ENCODE peak calls at places on chromosomes 7 and 10, in seven cellular contexts. One of them, this sample, is unnamed.
A peak's percentile ranks its signal among the peaks of the same experiment; 100 is the strongest.

GRCh38 chr10:73991846-73992245 is 6.1 kb upstream of the VCL start:
- DNase-seq in nephron progenitor cell: no peak
- DNase-seq in RPMI7951: peak; percentile 48
- DNase-seq in OCI-M1: peak; percentile 91
- DNase-seq in KBM-7: peak; percentile 92
- DNase-seq in activated CD8-positive, alpha-beta T cell treated with anti-CD3 and anti-CD28 coated beads for 36 hours: peak; percentile 88
- DNase-seq in WTC11: no peak
- DNase-seq in this sample: no peak

GRCh38 chr10:29961351-29961750 is 98.0 kb downstream of the JCAD start:
- DNase-seq in OCI-M1: no peak
- DNase-seq in KBM-7: no peak
- DNase-seq in WTC11: no peak
- DNase-seq in nephron progenitor cell: no peak
- DNase-seq in activated CD8-positive, alpha-beta T cell treated with anti-CD3 and anti-CD28 coated beads for 36 hours: no peak
- DNase-seq in RPMI7951: no peak
- DNase-seq in this sample: no peak

GRCh38 chr10:1549591-1550290 is 187.6 kb downstream of the ADARB2 start:
- DNase-seq in WTC11: no peak
- DNase-seq in nephron progenitor cell: no peak
- DNase-seq in activated CD8-positive, alpha-beta T cell treated with anti-CD3 and anti-CD28 coated beads for 36 hours: no peak
- DNase-seq in KBM-7: no peak
- DNase-seq in OCI-M1: no peak
- DNase-seq in RPMI7951: no peak
- DNase-seq in this sample: no peak

GRCh38 chr7:92266415-92267241 is 20.9 kb downstream of the ANKIB1 start:
- DNase-seq in RPMI7951: no peak
- DNase-seq in OCI-M1: no peak
- DNase-seq in KBM-7: no peak
- DNase-seq in WTC11: no peak
- DNase-seq in nephron progenitor cell: no peak
- DNase-seq in activated CD8-positive, alpha-beta T cell treated with anti-CD3 and anti-CD28 coated beads for 36 hours: no peak
- DNase-seq in this sample: no peak

GRCh38 chr7:32507416-32507815 is 12.1 kb downstream of the AVL9 start:
- DNase-seq in activated CD8-positive, alpha-beta T cell treated with anti-CD3 and anti-CD28 coated beads for 36 hours: no peak
- DNase-seq in nephron progenitor cell: no peak
- DNase-seq in RPMI7951: no peak
- DNase-seq in WTC11: no peak
- DNase-seq in KBM-7: no peak
- DNase-seq in OCI-M1: no peak
- DNase-seq in this sample: peak; percentile 90

GRCh38 chr10:4280481-4281206 is 495.6 kb upstream of the KLF6 start:
- DNase-seq in KBM-7: no peak
- DNase-seq in nephron progenitor cell: no peak
- DNase-seq in WTC11: no peak
- DNase-seq in activated CD8-positive, alpha-beta T cell treated with anti-CD3 and anti-CD28 coated beads for 36 hours: no peak
- DNase-seq in RPMI7951: peak; percentile 68
- DNase-seq in OCI-M1: no peak
- DNase-seq in this sample: peak; percentile 69

GRCh38 chr7:20352573-20353304 is 22.0 kb downstream of the ITGB8 start:
- DNase-seq in activated CD8-positive, alpha-beta T cell treated with anti-CD3 and anti-CD28 coated beads for 36 hours: no peak
- DNase-seq in nephron progenitor cell: no peak
- DNase-seq in RPMI7951: peak; percentile 74
- DNase-seq in OCI-M1: no peak
- DNase-seq in WTC11: no peak
- DNase-seq in KBM-7: no peak
- DNase-seq in this sample: no peak

GRCh38 chr7:18384491-18385143 is 110.9 kb upstream of the HDAC9 start:
- DNase-seq in RPMI7951: no peak
- DNase-seq in KBM-7: no peak
- DNase-seq in OCI-M1: no peak
- DNase-seq in WTC11: no peak
- DNase-seq in nephron progenitor cell: no peak
- DNase-seq in activated CD8-positive, alpha-beta T cell treated with anti-CD3 and anti-CD28 coated beads for 36 hours: no peak
- DNase-seq in this sample: no peak

GRCh38 chr10:123109466-123109865 is 26.3 kb upstream of the HMX3 start:
- DNase-seq in WTC11: no peak
- DNase-seq in activated CD8-positive, alpha-beta T cell treated with anti-CD3 and anti-CD28 coated beads for 36 hours: no peak
- DNase-seq in nephron progenitor cell: no peak
- DNase-seq in RPMI7951: peak; percentile 75
- DNase-seq in OCI-M1: peak; percentile 15
- DNase-seq in KBM-7: no peak
- DNase-seq in this sample: no peak

GRCh38 chr10:71223365-71224058 is 11.1 kb downstream of the UNC5B start:
- DNase-seq in nephron progenitor cell: no peak
- DNase-seq in activated CD8-positive, alpha-beta T cell treated with anti-CD3 and anti-CD28 coated beads for 36 hours: no peak
- DNase-seq in WTC11: peak; percentile 3
- DNase-seq in RPMI7951: no peak
- DNase-seq in OCI-M1: peak; percentile 89
- DNase-seq in KBM-7: no peak
- DNase-seq in this sample: no peak

GRCh38 chr7:79998343-79998742 is 136.3 kb upstream of the GNAI1 start:
- DNase-seq in activated CD8-positive, alpha-beta T cell treated with anti-CD3 and anti-CD28 coated beads for 36 hours: no peak
- DNase-seq in WTC11: no peak
- DNase-seq in nephron progenitor cell: no peak
- DNase-seq in RPMI7951: no peak
- DNase-seq in OCI-M1: no peak
- DNase-seq in KBM-7: no peak
- DNase-seq in this sample: no peak

GRCh38 chr7:148847815-148848726 is 36.0 kb downstream of the EZH2 start:
- DNase-seq in nephron progenitor cell: no peak
- DNase-seq in OCI-M1: peak; percentile 54
- DNase-seq in KBM-7: no peak
- DNase-seq in activated CD8-positive, alpha-beta T cell treated with anti-CD3 and anti-CD28 coated beads for 36 hours: no peak
- DNase-seq in RPMI7951: no peak
- DNase-seq in WTC11: no peak
- DNase-seq in this sample: peak; percentile 14

GRCh38 chr10:2137549-2138174 is 400.3 kb upstream of the ADARB2 start:
- DNase-seq in RPMI7951: peak; percentile 50
- DNase-seq in KBM-7: peak; percentile 1
- DNase-seq in activated CD8-positive, alpha-beta T cell treated with anti-CD3 and anti-CD28 coated beads for 36 hours: peak; percentile 17
- DNase-seq in OCI-M1: peak; percentile 31
- DNase-seq in nephron progenitor cell: peak; percentile 32
- DNase-seq in WTC11: peak; percentile 56
- DNase-seq in this sample: no peak

GRCh38 chr7:146492017-146492416 is 375.4 kb downstream of the CNTNAP2 start:
- DNase-seq in RPMI7951: no peak
- DNase-seq in activated CD8-positive, alpha-beta T cell treated with anti-CD3 and anti-CD28 coated beads for 36 hours: no peak
- DNase-seq in KBM-7: no peak
- DNase-seq in WTC11: no peak
- DNase-seq in OCI-M1: no peak
- DNase-seq in nephron progenitor cell: no peak
- DNase-seq in this sample: no peak

GRCh38 chr7:155861480-155861868 is 49.2 kb upstream of the SHH start:
- DNase-seq in activated CD8-positive, alpha-beta T cell treated with anti-CD3 and anti-CD28 coated beads for 36 hours: no peak
- DNase-seq in nephron progenitor cell: no peak
- DNase-seq in OCI-M1: no peak
- DNase-seq in KBM-7: no peak
- DNase-seq in WTC11: no peak
- DNase-seq in RPMI7951: no peak
- DNase-seq in this sample: no peak

GRCh38 chr7:24737281-24737680 is 20.0 kb downstream of the GSDME start:
- DNase-seq in activated CD8-positive, alpha-beta T cell treated with anti-CD3 and anti-CD28 coated beads for 36 hours: no peak
- DNase-seq in WTC11: no peak
- DNase-seq in KBM-7: no peak
- DNase-seq in RPMI7951: no peak
- DNase-seq in nephron progenitor cell: no peak
- DNase-seq in OCI-M1: no peak
- DNase-seq in this sample: peak; percentile 35

GRCh38 chr7:98724591-98724990 is 107.5 kb downstream of the NPTX2 start:
- DNase-seq in KBM-7: no peak
- DNase-seq in nephron progenitor cell: no peak
- DNase-seq in RPMI7951: no peak
- DNase-seq in OCI-M1: no peak
- DNase-seq in activated CD8-positive, alpha-beta T cell treated with anti-CD3 and anti-CD28 coated beads for 36 hours: no peak
- DNase-seq in WTC11: no peak
- DNase-seq in this sample: no peak

GRCh38 chr7:157687845-157688244 is 351.0 kb downstream of the DNAJB6 start:
- DNase-seq in OCI-M1: no peak
- DNase-seq in activated CD8-positive, alpha-beta T cell treated with anti-CD3 and anti-CD28 coated beads for 36 hours: no peak
- DNase-seq in nephron progenitor cell: no peak
- DNase-seq in KBM-7: no peak
- DNase-seq in RPMI7951: no peak
- DNase-seq in WTC11: no peak
- DNase-seq in this sample: no peak

GRCh38 chr7:149489391-149490024 is 8.1 kb downstream of the ZNF746 start:
- DNase-seq in KBM-7: no peak
- DNase-seq in RPMI7951: no peak
- DNase-seq in WTC11: peak; percentile 42
- DNase-seq in activated CD8-positive, alpha-beta T cell treated with anti-CD3 and anti-CD28 coated beads for 36 hours: no peak
- DNase-seq in OCI-M1: no peak
- DNase-seq in nephron progenitor cell: no peak
- DNase-seq in this sample: no peak

GRCh38 chr7:131774419-131775220 is 218.2 kb upstream of the PODXL start:
- DNase-seq in activated CD8-positive, alpha-beta T cell treated with anti-CD3 and anti-CD28 coated beads for 36 hours: no peak
- DNase-seq in OCI-M1: no peak
- DNase-seq in KBM-7: no peak
- DNase-seq in nephron progenitor cell: no peak
- DNase-seq in WTC11: peak; percentile 37
- DNase-seq in RPMI7951: no peak
- DNase-seq in this sample: no peak

GRCh38 chr7:27520828-27521790 is 141.6 kb downstream of the HIBADH start:
- DNase-seq in activated CD8-positive, alpha-beta T cell treated with anti-CD3 and anti-CD28 coated beads for 36 hours: no peak
- DNase-seq in OCI-M1: no peak
- DNase-seq in WTC11: no peak
- DNase-seq in nephron progenitor cell: no peak
- DNase-seq in KBM-7: no peak
- DNase-seq in RPMI7951: no peak
- DNase-seq in this sample: peak; percentile 79

This sample was measured in choroid plexus epithelial cell.